ENCODE peak calls at places on chromosome 1, in nine cellular contexts. F is AG10803; B is effector memory CD8-positive, alpha-beta T cell; Q is amniotic epithelial cell; J is T follicular helper cell; E is nephron progenitor cell; T is Caki2; D is occipital lobe; V is H9. A is an unnamed sample.

GRCh38 chr1:23611601-23612327 is 52.5 kb upstream of the ID3 start:
- DNase-seq in B (no peak), F (no peak), Q (no peak), D (no peak), T (no peak), J (peak; percentile 29), E (no peak), V (no peak), A (no peak)

GRCh38 chr1:184399192-184399847 is 12.5 kb downstream of the C1orf21 start:
- DNase-seq in Q (no peak), J (no peak), T (no peak), V (no peak), E (no peak), D (no peak), F (no peak), B (no peak), A (no peak)

GRCh38 chr1:37325010-37325409 is 149.4 kb upstream of the ZC3H12A start:
- DNase-seq in T (no peak), Q (no peak), F (no peak), D (peak; percentile 20), E (no peak), V (no peak), J (no peak), B (no peak), A (no peak)

GRCh38 chr1:229037806-229038405 is 233.0 kb upstream of the RAB4A start:
- DNase-seq in J (no peak), V (no peak), T (no peak), B (no peak), F (no peak), E (no peak), Q (peak; percentile 68), D (no peak), A (no peak)

GRCh38 chr1:58183286-58183685 is 363.2 kb downstream of the OMA1 start:
- DNase-seq in T (no peak), F (no peak), E (no peak), D (no peak), Q (no peak), J (no peak), B (no peak), V (no peak), A (no peak)

GRCh38 chr1:53971718-53972117 is 25.6 kb downstream of the LRRC42 start:
- DNase-seq in E (no peak), J (no peak), D (no peak), F (no peak), V (no peak), B (no peak), Q (peak; percentile 81), T (no peak), A (no peak)

GRCh38 chr1:99003911-99004269 is 771 bp downstream of the PLPPR5 start:
- DNase-seq in T (peak; percentile 18), B (no peak), Q (no peak), J (no peak), F (no peak), E (peak; percentile 27), V (peak; percentile 36), D (no peak), A (no peak)

GRCh38 chr1:74470936-74471335 is 41.5 kb downstream of the LRRC53 start:
- DNase-seq in E (no peak), Q (no peak), T (no peak), J (no peak), B (no peak), D (no peak), V (no peak), F (no peak), A (no peak)

GRCh38 chr1:231702804-231703203 is 76.2 kb downstream of the DISC1 start:
- DNase-seq in Q (peak; percentile 70), T (no peak), V (no peak), J (no peak), F (peak; percentile 81), E (no peak), B (no peak), D (no peak), A (no peak)

GRCh38 chr1:145891587-145892485 is 6.2 kb upstream of the ANKRD35 start:
- DNase-seq in V (peak; percentile 98), F (peak; percentile 97), E (peak; percentile 94), B (peak; percentile 33), J (peak; percentile 30), D (peak; percentile 89), T (peak; percentile 99), Q (peak; percentile 100), A (peak; percentile 22)

GRCh38 chr1:56578963-56579875 is at the start of gene PLPP3:
- DNase-seq in Q (peak; percentile 89), F (peak; percentile 99), D (peak; percentile 62), B (no peak), E (peak; percentile 75), V (peak; percentile 87), J (no peak), T (peak; percentile 89), A (no peak)

GRCh38 chr1:93777255-93777654 is 95.6 kb upstream of the BCAR3 start:
- DNase-seq in F (no peak), D (no peak), E (no peak), V (no peak), B (no peak), Q (no peak), J (no peak), T (no peak), A (no peak)

GRCh38 chr1:109802136-109802900 is 38.6 kb upstream of the EPS8L3 start:
- DNase-seq in E (peak; percentile 30), V (peak; percentile 22), J (peak; percentile 26), D (no peak), F (no peak), Q (no peak), T (no peak), B (peak; percentile 63), A (peak; percentile 72)

GRCh38 chr1:28860332-28861073 is 48.5 kb downstream of the OPRD1 start:
- DNase-seq in B (no peak), E (peak; percentile 53), J (no peak), D (no peak), T (peak; percentile 99), F (no peak), V (no peak), Q (peak; percentile 57), A (no peak)

GRCh38 chr1:19309123-19309813 is 2.7 kb downstream of the AKR7A2 start:
- DNase-seq in T (peak; percentile 66), V (no peak), F (peak; percentile 69), D (no peak), J (no peak), E (no peak), B (no peak), Q (peak; percentile 54), A (no peak)

A was measured in NK-92 treated with Interleukin-12 subunit alpha and Interleukin-12 subunit beta, amount 100 ng/mL, for 24 hours.